ENCODE peak calls at places on chromosomes 7 and 10, in five cellular contexts. One of them, this sample, is unnamed.

GRCh38 chr7:40586197-40586596 is 451.4 kb downstream of the SUGCT start:
- DNase-seq in K562: no peak
- DNase-seq in GM12878: no peak
- DNase-seq in A549: no peak
- DNase-seq in Panc1: no peak
- DNase-seq in this sample: peak; percentile 39

GRCh38 chr7:55019329-55019690 is 493 bp downstream of the EGFR start:
- DNase-seq in K562: no peak
- DNase-seq in GM12878: no peak
- DNase-seq in A549: no peak
- DNase-seq in Panc1: no peak
- DNase-seq in this sample: no peak

GRCh38 chr7:105896407-105896842 is 20.0 kb upstream of the ATXN7L1 start:
- DNase-seq in K562: no peak
- DNase-seq in GM12878: no peak
- DNase-seq in A549: no peak
- DNase-seq in Panc1: no peak
- DNase-seq in this sample: no peak

GRCh38 chr10:68489919-68490318 is 18.1 kb upstream of the DNA2 start:
- DNase-seq in K562: no peak
- DNase-seq in GM12878: no peak
- DNase-seq in A549: no peak
- DNase-seq in Panc1: no peak
- DNase-seq in this sample: peak; percentile 55

GRCh38 chr10:100569687-100570517 is 34.2 kb downstream of the HIF1AN start:
- DNase-seq in K562: peak; percentile 29
- DNase-seq in GM12878: no peak
- DNase-seq in A549: no peak
- DNase-seq in Panc1: no peak
- DNase-seq in this sample: no peak

GRCh38 chr10:14093735-14094484 is 236.8 kb downstream of the FRMD4A start:
- DNase-seq in K562: no peak
- DNase-seq in GM12878: no peak
- DNase-seq in A549: peak; percentile 5
- DNase-seq in Panc1: peak; percentile 15
- DNase-seq in this sample: no peak

GRCh38 chr10:88999629-89000028 is 9.0 kb downstream of the FAS start:
- DNase-seq in K562: no peak
- DNase-seq in GM12878: no peak
- DNase-seq in A549: peak; percentile 20
- DNase-seq in Panc1: no peak
- DNase-seq in this sample: no peak

GRCh38 chr7:73565675-73566342 is 8.3 kb upstream of the BCL7B start:
- DNase-seq in K562: no peak
- DNase-seq in GM12878: no peak
- DNase-seq in A549: no peak
- DNase-seq in Panc1: no peak
- DNase-seq in this sample: no peak

GRCh38 chr10:79022565-79023488 is 45.9 kb upstream of the ZMIZ1 start:
- DNase-seq in K562: peak; percentile 95
- DNase-seq in GM12878: peak; percentile 12
- DNase-seq in A549: peak; percentile 32
- DNase-seq in Panc1: no peak
- DNase-seq in this sample: no peak

GRCh38 chr7:100374601-100375000 is 1.3 kb downstream of the PILRA start:
- DNase-seq in K562: peak; percentile 22
- DNase-seq in GM12878: no peak
- DNase-seq in A549: no peak
- DNase-seq in Panc1: no peak
- DNase-seq in this sample: no peak

GRCh38 chr7:33952824-33953223 is 47.5 kb downstream of the BMPER start:
- DNase-seq in K562: no peak
- DNase-seq in GM12878: no peak
- DNase-seq in A549: no peak
- DNase-seq in Panc1: no peak
- DNase-seq in this sample: no peak

GRCh38 chr7:83161186-83161585 is 1.5 kb downstream of the PCLO start:
- DNase-seq in K562: no peak
- DNase-seq in GM12878: no peak
- DNase-seq in A549: no peak
- DNase-seq in Panc1: no peak
- DNase-seq in this sample: no peak

GRCh38 chr10:34124522-34125035 is 690.5 kb downstream of the PARD3 start:
- DNase-seq in K562: no peak
- DNase-seq in GM12878: no peak
- DNase-seq in A549: peak; percentile 76
- DNase-seq in Panc1: peak; percentile 58
- DNase-seq in this sample: no peak

GRCh38 chr10:34121125-34121973 is 693.7 kb downstream of the PARD3 start:
- DNase-seq in K562: no peak
- DNase-seq in GM12878: no peak
- DNase-seq in A549: no peak
- DNase-seq in Panc1: no peak
- DNase-seq in this sample: no peak

GRCh38 chr10:34125702-34126101 is 689.4 kb downstream of the PARD3 start:
- DNase-seq in K562: no peak
- DNase-seq in GM12878: no peak
- DNase-seq in A549: no peak
- DNase-seq in Panc1: no peak
- DNase-seq in this sample: no peak

GRCh38 chr10:34119456-34119855 is 695.6 kb downstream of the PARD3 start:
- DNase-seq in K562: no peak
- DNase-seq in GM12878: no peak
- DNase-seq in A549: no peak
- DNase-seq in Panc1: no peak
- DNase-seq in this sample: no peak

GRCh38 chr10:34121974-34122282 is 693.2 kb downstream of the PARD3 start:
- DNase-seq in K562: no peak
- DNase-seq in GM12878: peak; percentile 20
- DNase-seq in A549: no peak
- DNase-seq in Panc1: no peak
- DNase-seq in this sample: no peak
- TF ChIP-seq REST in K562: no peak
- TF ChIP-seq REST in GM12878: no peak
- TF ChIP-seq REST in A549: no peak
- TF ChIP-seq REST in Panc1: no peak
- TF ChIP-seq REST in this sample: no peak

GRCh38 chr10:59905735-59906416 is 480 bp downstream of the CCDC6 start:
- DNase-seq in K562: peak; percentile 52
- DNase-seq in GM12878: no peak
- DNase-seq in A549: no peak
- DNase-seq in Panc1: no peak
- DNase-seq in this sample: no peak

GRCh38 chr10:59903871-59904270 is 2.5 kb downstream of the CCDC6 start:
- DNase-seq in K562: no peak
- DNase-seq in GM12878: no peak
- DNase-seq in A549: no peak
- DNase-seq in Panc1: no peak
- DNase-seq in this sample: no peak

GRCh38 chr10:59904431-59905065 is 1.8 kb downstream of the CCDC6 start:
- DNase-seq in K562: no peak
- DNase-seq in GM12878: no peak
- DNase-seq in A549: no peak
- DNase-seq in Panc1: no peak
- DNase-seq in this sample: peak; percentile 27

GRCh38 chr10:59906417-59907202 is at the start of gene CCDC6:
- DNase-seq in K562: peak; percentile 86
- DNase-seq in GM12878: no peak
- DNase-seq in A549: peak; percentile 92
- DNase-seq in Panc1: peak; percentile 71
- DNase-seq in this sample: peak; percentile 93

GRCh38 chr10:59905066-59905734 is 1.2 kb downstream of the CCDC6 start:
- DNase-seq in K562: no peak
- DNase-seq in GM12878: no peak
- DNase-seq in A549: no peak
- DNase-seq in Panc1: no peak
- DNase-seq in this sample: no peak
- TF ChIP-seq CTCF in K562: no peak
- TF ChIP-seq CTCF in GM12878: no peak
- TF ChIP-seq CTCF in A549: no peak
- TF ChIP-seq CTCF in Panc1: no peak
- TF ChIP-seq CTCF in this sample: no peak

GRCh38 chr10:48503293-48503911 is 101.5 kb downstream of the ARHGAP22 start:
- DNase-seq in K562: no peak
- DNase-seq in GM12878: no peak
- DNase-seq in A549: no peak
- DNase-seq in Panc1: no peak
- DNase-seq in this sample: no peak
- TF ChIP-seq REST in K562: no peak
- TF ChIP-seq REST in GM12878: no peak
- TF ChIP-seq REST in A549: no peak
- TF ChIP-seq REST in Panc1: no peak
- TF ChIP-seq REST in this sample: no peak

DNA sequence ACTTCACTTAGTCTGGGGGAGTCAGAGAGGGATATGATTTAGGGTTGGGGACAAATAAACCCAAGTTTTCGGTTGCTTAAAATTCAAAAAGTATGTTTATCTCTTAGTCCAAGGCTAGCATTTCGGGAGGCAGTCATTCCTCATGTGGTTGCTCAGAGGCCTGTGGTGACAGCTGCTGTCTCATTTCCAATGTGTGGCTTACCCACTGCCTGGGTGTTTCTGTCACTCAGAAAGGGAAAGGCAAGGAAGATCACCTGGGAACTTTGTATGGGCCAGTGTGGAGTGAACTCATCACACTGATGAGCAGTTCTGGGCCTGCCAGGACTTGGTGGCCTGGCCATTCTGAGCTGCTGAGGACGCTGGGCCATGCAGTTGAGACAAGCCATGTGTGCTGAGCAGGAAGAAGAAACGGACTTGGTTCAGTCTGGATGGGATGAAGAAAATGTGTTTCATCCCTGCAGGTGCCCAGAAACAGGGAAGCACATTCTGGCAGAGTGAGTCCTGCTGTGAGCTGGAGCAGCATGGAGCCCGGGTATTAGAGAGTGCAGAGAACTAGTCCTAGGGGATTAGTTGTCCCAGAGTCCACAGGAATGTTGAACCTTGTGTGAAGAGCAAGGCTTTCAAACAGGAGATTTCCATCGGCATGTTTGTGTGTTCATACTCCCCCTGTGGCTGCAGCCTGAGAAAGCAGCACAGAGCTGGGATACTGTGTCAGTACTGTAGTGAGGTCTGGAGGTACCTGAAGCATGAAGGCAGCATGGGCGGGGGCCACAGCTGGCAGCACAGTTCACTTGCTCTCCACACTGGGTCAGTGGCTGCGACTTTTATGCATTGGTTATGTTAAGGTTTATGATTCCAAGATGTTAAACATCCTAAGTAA is 211.1 kb upstream of the IGFBP3 start:
- DNase-seq in K562: no peak
- DNase-seq in GM12878: no peak
- DNase-seq in A549: peak; percentile 40
- DNase-seq in Panc1: no peak
- DNase-seq in this sample: no peak
- TF ChIP-seq CTCF in K562: no peak
- TF ChIP-seq CTCF in GM12878: no peak
- TF ChIP-seq CTCF in A549: peak; percentile 21
- TF ChIP-seq CTCF in Panc1: peak; percentile 24
- TF ChIP-seq CTCF in this sample: no peak